ENCODE peak calls at places on chromosomes 16 and 17, in four cellular contexts. One of them, this sample, is unnamed.

GRCh38 chr16:8928467-8928957 is 35.2 kb downstream of the USP7 start:
- DNase-seq in NCI-H1092: no peak
- DNase-seq in NCI-H524: no peak
- DNase-seq in stimulated activated CD8-positive, alpha-beta memory T cell treated with anti-CD3 and anti-CD28 coated beads, Interleukin-2, amount 100 ng/mL, for 48 hours: peak; percentile 26
- DNase-seq in this sample: no peak

GRCh38 chr17:17548044-17548443 is 43.5 kb downstream of the PEMT start:
- DNase-seq in stimulated activated CD8-positive, alpha-beta memory T cell treated with anti-CD3 and anti-CD28 coated beads, Interleukin-2, amount 100 ng/mL, for 48 hours: no peak
- DNase-seq in NCI-H524: no peak
- DNase-seq in NCI-H1092: no peak
- DNase-seq in this sample: no peak

GRCh38 chr16:81717662-81718189 is 61.4 kb upstream of the PLCG2 start:
- DNase-seq in NCI-H524: no peak
- DNase-seq in stimulated activated CD8-positive, alpha-beta memory T cell treated with anti-CD3 and anti-CD28 coated beads, Interleukin-2, amount 100 ng/mL, for 48 hours: no peak
- DNase-seq in NCI-H1092: no peak
- DNase-seq in this sample: no peak

GRCh38 chr16:79439866-79440265 is 160.7 kb downstream of the MAF start:
- DNase-seq in stimulated activated CD8-positive, alpha-beta memory T cell treated with anti-CD3 and anti-CD28 coated beads, Interleukin-2, amount 100 ng/mL, for 48 hours: no peak
- DNase-seq in NCI-H1092: no peak
- DNase-seq in NCI-H524: no peak
- DNase-seq in this sample: no peak

GRCh38 chr16:81623365-81624102 is 155.6 kb upstream of the PLCG2 start:
- DNase-seq in NCI-H1092: peak; percentile 58
- DNase-seq in stimulated activated CD8-positive, alpha-beta memory T cell treated with anti-CD3 and anti-CD28 coated beads, Interleukin-2, amount 100 ng/mL, for 48 hours: peak; percentile 32
- DNase-seq in NCI-H524: peak; percentile 62
- DNase-seq in this sample: no peak

GRCh38 chr17:4740584-4740983 is 856 bp upstream of the CXCL16 start:
- DNase-seq in NCI-H1092: no peak
- DNase-seq in stimulated activated CD8-positive, alpha-beta memory T cell treated with anti-CD3 and anti-CD28 coated beads, Interleukin-2, amount 100 ng/mL, for 48 hours: no peak
- DNase-seq in NCI-H524: no peak
- DNase-seq in this sample: no peak

GRCh38 chr16:83995756-83996155 is 27.7 kb downstream of the NECAB2 start:
- DNase-seq in NCI-H524: no peak
- DNase-seq in stimulated activated CD8-positive, alpha-beta memory T cell treated with anti-CD3 and anti-CD28 coated beads, Interleukin-2, amount 100 ng/mL, for 48 hours: no peak
- DNase-seq in NCI-H1092: peak; percentile 78
- DNase-seq in this sample: peak; percentile 45

GRCh38 chr17:4708436-4708835 is 2.0 kb upstream of the ARRB2 start:
- DNase-seq in NCI-H524: peak; percentile 17
- DNase-seq in stimulated activated CD8-positive, alpha-beta memory T cell treated with anti-CD3 and anti-CD28 coated beads, Interleukin-2, amount 100 ng/mL, for 48 hours: peak; percentile 54
- DNase-seq in NCI-H1092: no peak
- DNase-seq in this sample: no peak

GRCh38 chr17:73798111-73798748 is 154.0 kb upstream of the SDK2 start:
- DNase-seq in NCI-H524: no peak
- DNase-seq in NCI-H1092: no peak
- DNase-seq in stimulated activated CD8-positive, alpha-beta memory T cell treated with anti-CD3 and anti-CD28 coated beads, Interleukin-2, amount 100 ng/mL, for 48 hours: no peak
- DNase-seq in this sample: no peak

GRCh38 chr17:2393954-2394749 is 6.7 kb downstream of the MNT start:
- DNase-seq in NCI-H524: no peak
- DNase-seq in stimulated activated CD8-positive, alpha-beta memory T cell treated with anti-CD3 and anti-CD28 coated beads, Interleukin-2, amount 100 ng/mL, for 48 hours: no peak
- DNase-seq in NCI-H1092: no peak
- DNase-seq in this sample: no peak

GRCh38 chr17:57021226-57021940 is 43.5 kb downstream of the SCPEP1 start:
- DNase-seq in NCI-H524: no peak
- DNase-seq in NCI-H1092: no peak
- DNase-seq in stimulated activated CD8-positive, alpha-beta memory T cell treated with anti-CD3 and anti-CD28 coated beads, Interleukin-2, amount 100 ng/mL, for 48 hours: no peak
- DNase-seq in this sample: no peak

GRCh38 chr16:12288537-12289174 is 312.1 kb downstream of the SNX29 start:
- DNase-seq in NCI-H524: peak; percentile 34
- DNase-seq in NCI-H1092: no peak
- DNase-seq in stimulated activated CD8-positive, alpha-beta memory T cell treated with anti-CD3 and anti-CD28 coated beads, Interleukin-2, amount 100 ng/mL, for 48 hours: no peak
- DNase-seq in this sample: no peak

GRCh38 chr17:17343896-17344506 is 40.8 kb downstream of the NT5M start:
- DNase-seq in NCI-H524: no peak
- DNase-seq in stimulated activated CD8-positive, alpha-beta memory T cell treated with anti-CD3 and anti-CD28 coated beads, Interleukin-2, amount 100 ng/mL, for 48 hours: no peak
- DNase-seq in NCI-H1092: no peak
- DNase-seq in this sample: no peak

GRCh38 chr16:56203052-56203451 is 11.8 kb downstream of the GNAO1 start:
- DNase-seq in NCI-H524: peak; percentile 43
- DNase-seq in NCI-H1092: no peak
- DNase-seq in stimulated activated CD8-positive, alpha-beta memory T cell treated with anti-CD3 and anti-CD28 coated beads, Interleukin-2, amount 100 ng/mL, for 48 hours: no peak
- DNase-seq in this sample: no peak

GRCh38 chr16:23640669-23640958 is 496 bp downstream of the PALB2 start:
- DNase-seq in stimulated activated CD8-positive, alpha-beta memory T cell treated with anti-CD3 and anti-CD28 coated beads, Interleukin-2, amount 100 ng/mL, for 48 hours: no peak
- DNase-seq in NCI-H1092: no peak
- DNase-seq in NCI-H524: peak; percentile 21
- DNase-seq in this sample: no peak

GRCh38 chr16:64627288-64627687 is 494.6 kb downstream of the CDH11 start:
- DNase-seq in NCI-H524: peak; percentile 68
- DNase-seq in stimulated activated CD8-positive, alpha-beta memory T cell treated with anti-CD3 and anti-CD28 coated beads, Interleukin-2, amount 100 ng/mL, for 48 hours: no peak
- DNase-seq in NCI-H1092: no peak
- DNase-seq in this sample: no peak

GRCh38 chr17:75289832-75290337 is 652 bp upstream of the SLC25A19 start:
- DNase-seq in NCI-H1092: no peak
- DNase-seq in NCI-H524: peak; percentile 74
- DNase-seq in stimulated activated CD8-positive, alpha-beta memory T cell treated with anti-CD3 and anti-CD28 coated beads, Interleukin-2, amount 100 ng/mL, for 48 hours: peak; percentile 52
- DNase-seq in this sample: no peak

GRCh38 chr16:4385789-4386451 is 14.3 kb downstream of the VASN start:
- DNase-seq in NCI-H524: no peak
- DNase-seq in stimulated activated CD8-positive, alpha-beta memory T cell treated with anti-CD3 and anti-CD28 coated beads, Interleukin-2, amount 100 ng/mL, for 48 hours: no peak
- DNase-seq in NCI-H1092: no peak
- DNase-seq in this sample: no peak

GRCh38 chr16:65453646-65454045 is 331.8 kb upstream of the CDH11 start:
- DNase-seq in NCI-H524: peak; percentile 96
- DNase-seq in stimulated activated CD8-positive, alpha-beta memory T cell treated with anti-CD3 and anti-CD28 coated beads, Interleukin-2, amount 100 ng/mL, for 48 hours: no peak
- DNase-seq in NCI-H1092: peak; percentile 8
- DNase-seq in this sample: no peak

GRCh38 chr17:71055128-71055527 is 885.8 kb downstream of the KCNJ2 start:
- DNase-seq in NCI-H1092: no peak
- DNase-seq in stimulated activated CD8-positive, alpha-beta memory T cell treated with anti-CD3 and anti-CD28 coated beads, Interleukin-2, amount 100 ng/mL, for 48 hours: no peak
- DNase-seq in NCI-H524: no peak
- DNase-seq in this sample: no peak